ENCODE peak calls at places on chromosomes 2 and 18, in five cellular contexts. J is sigmoid colon, Y is cardiac muscle cell, U is A673, L is Peyer's patch. V is an unnamed sample.

GRCh38 chr2:73914667-73915066 is 12.0 kb upstream of the DGUOK start:
- DNase-seq in U (no peak), J (peak; percentile 46), Y (no peak), L (no peak), V (no peak)

GRCh38 chr18:34521040-34521439 is 189.1 kb upstream of the DTNA start:
- DNase-seq in J (no peak), U (no peak), L (no peak), Y (no peak), V (no peak)

GRCh38 chr2:217899231-217900009 is 103.4 kb downstream of the TNS1 start:
- DNase-seq in U (no peak), Y (peak; percentile 60), L (no peak), J (peak; percentile 95), V (peak; percentile 70)

GRCh38 chr2:105536175-105536574 is 137.3 kb upstream of the FHL2 start:
- DNase-seq in J (no peak), L (no peak), U (no peak), Y (no peak), V (no peak)

GRCh38 chr2:111642576-111643327 is 241.2 kb downstream of the ANAPC1 start:
- DNase-seq in J (no peak), U (no peak), L (no peak), Y (no peak), V (no peak)

GRCh38 chr2:207258191-207258991 is 92.6 kb upstream of the KLF7 start:
- DNase-seq in U (peak; percentile 42), Y (no peak), L (peak; percentile 59), J (peak; percentile 95), V (no peak)

GRCh38 chr2:151032741-151033152 is 228.9 kb downstream of the RBM43 start:
- DNase-seq in Y (no peak), U (no peak), J (no peak), L (no peak), V (no peak)

GRCh38 chr18:2907459-2908145 is 60.8 kb downstream of the EMILIN2 start:
- DNase-seq in U (no peak), L (no peak), J (no peak), Y (no peak), V (no peak)

GRCh38 chr2:198036029-198036879 is 231.9 kb downstream of the PLCL1 start:
- DNase-seq in U (no peak), L (no peak), J (no peak), Y (no peak), V (no peak)

GRCh38 chr2:189379731-189380261 is 61.5 kb upstream of the WDR75 start:
- DNase-seq in Y (no peak), L (no peak), U (no peak), J (no peak), V (no peak)

GRCh38 chr2:47518497-47519146 is 115.7 kb downstream of the MSH2 start:
- DNase-seq in U (no peak), J (no peak), L (no peak), Y (no peak), V (no peak)

GRCh38 chr2:7009207-7009911 is 92.1 kb downstream of the RNF144A start:
- DNase-seq in J (no peak), L (no peak), U (no peak), Y (no peak), V (no peak)

GRCh38 chr2:72887836-72888437 is 729 bp downstream of the SPR start:
- DNase-seq in J (peak; percentile 95), L (peak; percentile 89), U (peak; percentile 94), Y (peak; percentile 91), V (peak; percentile 88)

GRCh38 chr2:192044496-192044895 is 150.2 kb downstream of the TMEFF2 start:
- DNase-seq in U (no peak), Y (no peak), J (no peak), L (no peak), V (no peak)

GRCh38 chr2:174153757-174154680 is 94.3 kb downstream of the OLA1 start:
- DNase-seq in Y (no peak), L (no peak), J (no peak), U (no peak), V (no peak)

GRCh38 chr2:113851640-113852039 is 38.2 kb upstream of the ACTR3 start:
- DNase-seq in U (no peak), J (no peak), L (no peak), Y (no peak), V (no peak)

GRCh38 chr2:6429210-6429986 is 436.3 kb downstream of the CMPK2 start:
- DNase-seq in U (no peak), J (no peak), L (no peak), Y (no peak), V (no peak)

GRCh38 chr2:46803911-46804670 is 111.5 kb downstream of the MCFD2 start:
- DNase-seq in U (no peak), J (peak; percentile 47), L (no peak), Y (no peak), V (no peak)

GRCh38 chr2:217988014-217988839 is 14.6 kb downstream of the TNS1 start:
- DNase-seq in L (peak; percentile 71), U (peak; percentile 73), Y (peak; percentile 85), J (peak; percentile 93), V (peak; percentile 89)

GRCh38 chr2:180761224-180761623 is 219.2 kb upstream of the UBE2E3 start:
- DNase-seq in Y (no peak), L (no peak), U (peak; percentile 76), J (no peak), V (no peak)

GRCh38 chr2:217685255-217685605 is 317.6 kb downstream of the TNS1 start:
- DNase-seq in J (peak; percentile 77), Y (peak; percentile 3), L (no peak), U (peak; percentile 59), V (peak; percentile 83)

GRCh38 chr2:64859208-64860161 is 129.7 kb upstream of the SLC1A4 start:
- DNase-seq in Y (peak; percentile 89), J (peak; percentile 97), U (peak; percentile 85), L (peak; percentile 92), V (peak; percentile 79)

GRCh38 chr2:218026244-218026643 is 23.4 kb upstream of the TNS1 start:
- DNase-seq in J (peak; percentile 49), U (no peak), Y (no peak), L (peak; percentile 32), V (no peak)

GRCh38 chr2:201270293-201271001 is 10.1 kb downstream of the CASP8 start:
- DNase-seq in J (no peak), U (no peak), L (no peak), Y (no peak), V (no peak)
- H3K36me3 ChIP-seq in J (peaks cover 1% of the 10 kb centered on the region), U (no peaks in the 10 kb centered on the region), L (peaks cover 80% of the 10 kb centered on the region), Y (no peaks in the 10 kb centered on the region), V (no peaks in the 10 kb centered on the region)

DNA sequence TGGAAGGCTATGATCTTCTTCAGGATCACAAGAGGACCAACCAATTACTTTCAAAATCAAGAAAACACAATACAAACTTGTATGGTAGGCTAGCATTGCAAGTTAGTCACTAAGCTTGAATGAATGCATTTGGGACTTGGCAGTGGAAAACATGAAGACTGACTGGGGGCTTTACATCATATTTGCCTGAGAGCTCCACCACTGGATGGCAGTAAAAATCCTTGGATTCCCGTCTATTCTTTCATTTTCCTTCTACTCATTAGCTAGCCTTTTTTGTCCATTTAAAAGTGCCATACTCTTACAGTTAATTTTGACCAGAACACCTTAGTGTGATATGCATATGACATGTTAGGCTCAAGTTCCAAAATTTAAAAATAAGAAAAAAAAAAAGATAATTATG is 63.5 kb upstream of the RASGRP3 start:
- DNase-seq in J (no peak), L (no peak), U (peak; percentile 48), Y (peak; percentile 38), V (no peak)
- TF ChIP-seq CTCF in J (no peak), L (no peak), U (peak; percentile 60), Y (peak; percentile 67), V (peak; percentile 12)

GRCh38 chr2:54287532-54287931 is 31.5 kb upstream of the TSPYL6 start:
- DNase-seq in Y (no peak), L (no peak), J (peak; percentile 72), U (no peak), V (no peak)
- H3K36me3 ChIP-seq in Y (no peaks in the 10 kb centered on the region), L (no peaks in the 10 kb centered on the region), J (no peaks in the 10 kb centered on the region), U (no peaks in the 10 kb centered on the region), V (no peaks in the 10 kb centered on the region)

GRCh38 chr2:53210538-53210937 is 557.1 kb upstream of the CHAC2 start:
- DNase-seq in Y (peak; percentile 28), U (no peak), L (no peak), J (no peak), V (no peak)
- TF ChIP-seq CTCF in Y (no peak), U (no peak), L (no peak), J (no peak), V (no peak)

GRCh38 chr18:36811955-36812354 is 16.8 kb downstream of the TPGS2 start:
- DNase-seq in J (no peak), L (no peak), Y (no peak), U (no peak), V (no peak)

GRCh38 chr18:36811430-36811829 is 17.4 kb downstream of the TPGS2 start:
- DNase-seq in U (no peak), J (peak; percentile 64), Y (no peak), L (no peak), V (no peak)

GRCh38 chr18:36809590-36810381 is 19.0 kb downstream of the TPGS2 start:
- DNase-seq in Y (peak; percentile 79), U (peak; percentile 85), J (peak; percentile 67), L (no peak), V (no peak)

GRCh38 chr18:36805105-36805504 is 23.7 kb downstream of the TPGS2 start:
- DNase-seq in J (no peak), Y (no peak), U (no peak), L (no peak), V (no peak)

DNA sequence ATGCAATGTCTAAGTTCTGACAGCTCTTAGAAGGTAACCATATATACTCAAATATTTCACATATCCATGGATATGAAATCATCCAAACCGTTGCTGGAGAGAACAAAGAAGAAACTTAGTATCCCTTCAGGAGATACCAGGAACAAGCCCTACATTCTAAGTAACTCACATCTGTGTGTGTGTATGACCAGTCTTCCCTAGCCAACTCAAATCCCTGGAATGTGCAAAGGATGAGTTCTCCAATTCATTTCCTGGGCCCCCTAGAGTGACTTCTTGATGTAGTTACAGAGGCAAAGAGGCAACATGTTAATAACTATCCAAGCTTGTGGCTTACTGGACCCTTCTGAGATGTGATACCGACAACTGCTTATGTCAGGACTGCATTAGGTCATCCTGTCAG is 20.1 kb downstream of the TPGS2 start:
- DNase-seq in U (no peak), J (no peak), Y (no peak), L (no peak), V (no peak)
- H3K36me3 ChIP-seq in U (peaks cover 28% of the 10 kb centered on the region), J (peaks cover 8% of the 10 kb centered on the region), Y (no peaks in the 10 kb centered on the region), L (peaks cover 22% of the 10 kb centered on the region), V (peaks cover 7% of the 10 kb centered on the region)

V was measured in tibial nerve.